ENCODE peak calls at places on chromosomes 2 and 18, in five cellular contexts. K, S, X, J and H are unnamed samples.

GRCh38 chr2:63587814-63588384 is 378 bp downstream of the WDPCP start:
- DNase-seq in K (no peak), S (no peak), X (no peak), J (no peak), H (no peak)

GRCh38 chr2:96931966-96932365 is 54.4 kb downstream of the FAM178B start:
- DNase-seq in K (no peak), S (no peak), X (no peak), J (no peak), H (no peak)

GRCh38 chr2:235421618-235422017 is 72.2 kb upstream of the AGAP1 start:
- DNase-seq in K (no peak), S (no peak), X (no peak), J (no peak), H (no peak)

GRCh38 chr2:211837706-211838105 is 700.9 kb downstream of the ERBB4 start:
- DNase-seq in K (no peak), S (no peak), X (no peak), J (no peak), H (no peak)

GRCh38 chr18:11653521-11653920 is 35.5 kb upstream of the GNAL start:
- DNase-seq in K (no peak), S (no peak), X (no peak), J (no peak), H (no peak)

GRCh38 chr2:165833156-165833555 is 39.1 kb upstream of the GALNT3 start:
- DNase-seq in K (no peak), S (no peak), X (no peak), J (no peak), H (no peak)

GRCh38 chr2:144032566-144032965 is 487.4 kb downstream of the ZEB2 start:
- DNase-seq in K (no peak), S (peak; percentile 14), X (no peak), J (no peak), H (no peak)

GRCh38 chr2:110740747-110741349 is 8.5 kb downstream of the ACOXL start:
- DNase-seq in K (no peak), S (no peak), X (no peak), J (no peak), H (no peak)

GRCh38 chr2:25340340-25340886 is 1.3 kb downstream of the DNMT3A start:
- DNase-seq in K (no peak), S (no peak), X (no peak), J (no peak), H (no peak)

GRCh38 chr18:10797882-10798281 is 272.1 kb downstream of the NAPG start:
- DNase-seq in K (no peak), S (no peak), X (no peak), J (no peak), H (no peak)

GRCh38 chr2:170143045-170143717 is 34.8 kb upstream of the MYO3B start:
- DNase-seq in K (no peak), S (no peak), X (no peak), J (no peak), H (no peak)

GRCh38 chr18:3248670-3249359 is 1.2 kb downstream of the MYL12A start:
- DNase-seq in K (no peak), S (no peak), X (no peak), J (no peak), H (no peak)

GRCh38 chr18:31875301-31875700 is 67.6 kb downstream of the TRAPPC8 start:
- DNase-seq in K (no peak), S (no peak), X (no peak), J (no peak), H (no peak)

GRCh38 chr2:207772081-207772843 is 2.6 kb upstream of the FZD5 start:
- DNase-seq in K (no peak), S (no peak), X (no peak), J (peak; percentile 73), H (no peak)

GRCh38 chr2:8821276-8822217 is 15.9 kb downstream of the KIDINS220 start:
- DNase-seq in K (no peak), S (no peak), X (no peak), J (no peak), H (no peak)

GRCh38 chr2:10238396-10238795 is 64.3 kb upstream of the HPCAL1 start:
- DNase-seq in K (no peak), S (no peak), X (no peak), J (no peak), H (no peak)

GRCh38 chr2:240953426-240954425 is 44.7 kb upstream of the SNED1 start:
- DNase-seq in K (no peak), S (no peak), X (peak; percentile 2), J (no peak), H (no peak)

GRCh38 chr2:20110383-20110782 is 59.0 kb upstream of the LAPTM4A start:
- DNase-seq in K (no peak), S (no peak), X (no peak), J (no peak), H (no peak)

GRCh38 chr2:47225061-47225783 is 70.1 kb upstream of the STPG4 start:
- DNase-seq in K (no peak), S (peak; percentile 73), X (no peak), J (no peak), H (no peak)

GRCh38 chr2:165373322-165374025 is 96.0 kb upstream of the CSRNP3 start:
- DNase-seq in K (no peak), S (no peak), X (no peak), J (peak; percentile 69), H (no peak)

GRCh38 chr2:26619096-26619495 is 22.1 kb downstream of the CIB4 start:
- DNase-seq in K (no peak), S (no peak), X (no peak), J (no peak), H (no peak)

GRCh38 chr2:95174031-95174430 is 8.4 kb downstream of the ZNF2 start:
- DNase-seq in K (no peak), S (no peak), X (no peak), J (no peak), H (no peak)

GRCh38 chr2:47299555-47299954 is 103.4 kb upstream of the MSH2 start:
- DNase-seq in K (no peak), S (no peak), X (no peak), J (no peak), H (no peak)

GRCh38 chr2:219637842-219638185 is 10.4 kb downstream of the SLC4A3 start:
- DNase-seq in K (no peak), S (no peak), X (no peak), J (no peak), H (no peak)

GRCh38 chr2:47437287-47437686 is 34.3 kb downstream of the MSH2 start:
- DNase-seq in K (no peak), S (no peak), X (no peak), J (no peak), H (no peak)

GRCh38 chr18:9804517-9805104 is 81.2 kb upstream of the TXNDC2 start:
- DNase-seq in K (no peak), S (no peak), X (no peak), J (no peak), H (no peak)

GRCh38 chr2:219472629-219473187 is 26.0 kb upstream of the GMPPA start:
- DNase-seq in K (no peak), S (no peak), X (no peak), J (no peak), H (no peak)

GRCh38 chr18:70496749-70497294 is 208.0 kb downstream of the SOCS6 start:
- DNase-seq in K (no peak), S (no peak), X (no peak), J (no peak), H (no peak)

GRCh38 chr18:36196239-36196995 is 9.1 kb downstream of the MOCOS start:
- DNase-seq in K (no peak), S (no peak), X (no peak), J (no peak), H (no peak)

GRCh38 chr18:38250981-38251380 is 685.4 kb upstream of the CELF4 start:
- DNase-seq in K (no peak), S (no peak), X (no peak), J (no peak), H (no peak)